ENCODE peak calls at places on chromosome 4, in eight cellular contexts. One of them, this sample, is unnamed.

GRCh38 chr4:150363721-150364688 is 217.9 kb upstream of the MAB21L2 start:
- DNase-seq in kidney epithelial cell: no peak
- DNase-seq in glutamatergic neuron: no peak
- DNase-seq in cardiac fibroblast: no peak
- DNase-seq in GM03348: no peak
- DNase-seq in NCI-H2029: no peak
- DNase-seq in adipocyte: no peak
- DNase-seq in nucleus accumbens: no peak
- DNase-seq in this sample: no peak

GRCh38 chr4:138898282-138898681 is 117.3 kb upstream of the NOCT start:
- DNase-seq in kidney epithelial cell: no peak
- DNase-seq in glutamatergic neuron: no peak
- DNase-seq in cardiac fibroblast: peak
- DNase-seq in GM03348: peak
- DNase-seq in NCI-H2029: peak
- DNase-seq in adipocyte: peak
- DNase-seq in nucleus accumbens: no peak
- DNase-seq in this sample: no peak

GRCh38 chr4:186216465-186217024 is 10.8 kb upstream of the KLKB1 start:
- DNase-seq in kidney epithelial cell: no peak
- DNase-seq in glutamatergic neuron: no peak
- DNase-seq in cardiac fibroblast: peak
- DNase-seq in GM03348: no peak
- DNase-seq in NCI-H2029: no peak
- DNase-seq in adipocyte: peak
- DNase-seq in nucleus accumbens: no peak
- DNase-seq in this sample: no peak

GRCh38 chr4:151721466-151721865 is 39.3 kb downstream of the GATB start:
- DNase-seq in kidney epithelial cell: no peak
- DNase-seq in glutamatergic neuron: no peak
- DNase-seq in cardiac fibroblast: no peak
- DNase-seq in GM03348: peak
- DNase-seq in NCI-H2029: no peak
- DNase-seq in adipocyte: no peak
- DNase-seq in nucleus accumbens: no peak
- DNase-seq in this sample: no peak

GRCh38 chr4:13956947-13957346 is 329.4 kb upstream of the BOD1L1 start:
- DNase-seq in kidney epithelial cell: no peak
- DNase-seq in glutamatergic neuron: no peak
- DNase-seq in cardiac fibroblast: no peak
- DNase-seq in GM03348: no peak
- DNase-seq in NCI-H2029: no peak
- DNase-seq in adipocyte: no peak
- DNase-seq in nucleus accumbens: no peak
- DNase-seq in this sample: no peak

GRCh38 chr4:65546882-65547281 is 123.4 kb downstream of the EPHA5 start:
- DNase-seq in kidney epithelial cell: no peak
- DNase-seq in glutamatergic neuron: no peak
- DNase-seq in cardiac fibroblast: no peak
- DNase-seq in GM03348: no peak
- DNase-seq in NCI-H2029: no peak
- DNase-seq in adipocyte: no peak
- DNase-seq in nucleus accumbens: no peak
- DNase-seq in this sample: no peak

GRCh38 chr4:133910165-133910564 is 291.4 kb downstream of the PABPC4L start:
- DNase-seq in kidney epithelial cell: no peak
- DNase-seq in glutamatergic neuron: no peak
- DNase-seq in cardiac fibroblast: no peak
- DNase-seq in GM03348: no peak
- DNase-seq in NCI-H2029: no peak
- DNase-seq in adipocyte: no peak
- DNase-seq in nucleus accumbens: no peak
- DNase-seq in this sample: no peak

GRCh38 chr4:138259801-138260200 is 17.7 kb upstream of the SLC7A11 start:
- DNase-seq in kidney epithelial cell: peak
- DNase-seq in glutamatergic neuron: no peak
- DNase-seq in cardiac fibroblast: peak
- DNase-seq in GM03348: peak
- DNase-seq in NCI-H2029: no peak
- DNase-seq in adipocyte: peak
- DNase-seq in nucleus accumbens: no peak
- DNase-seq in this sample: no peak

This sample was measured in kidney glomerular epithelial cell.